ENCODE peak calls at places on chromosomes 11 and 22, in four cellular contexts. I is stimulated activated CD4-positive, alpha-beta T cell treated with anti-CD3 and anti-CD28 coated beads, Interleukin-12 subunit alpha, Interleukin-12 subunit beta, amount 100 ng/mL, for 24 hours; U is hippocampal formation; L is stomach. Z is an unnamed sample.

GRCh38 chr22:23210428-23211170 is 30.3 kb downstream of the BCR start:
- DNase-seq in I (no peak), U (no peak), L (no peak), Z (no peak)

GRCh38 chr22:50270302-50271010 is at the start of gene MAPK11:
- DNase-seq in I (peak), U (no peak), L (peak), Z (no peak)

GRCh38 chr11:48066881-48067800 is 86.8 kb downstream of the PTPRJ start:
- DNase-seq in I (no peak), U (no peak), L (no peak), Z (no peak)

GRCh38 chr11:88410636-88411035 is 73.1 kb upstream of the CTSC start:
- DNase-seq in I (no peak), U (no peak), L (no peak), Z (no peak)

GRCh38 chr11:102592634-102593581 is 32.2 kb downstream of the MMP20 start:
- DNase-seq in I (no peak), U (no peak), L (no peak), Z (no peak)

GRCh38 chr11:127070808-127071207 is 70.2 kb upstream of the KIRREL3 start:
- DNase-seq in I (no peak), U (no peak), L (no peak), Z (no peak)

GRCh38 chr11:11451501-11452005 is 98.5 kb upstream of the CSNK2A3 start:
- DNase-seq in I (no peak), U (no peak), L (no peak), Z (no peak)

GRCh38 chr11:103043826-103044688 is 47.9 kb downstream of the DCUN1D5 start:
- DNase-seq in I (no peak), U (no peak), L (no peak), Z (no peak)

Z was measured in NCI-H1105.